ENCODE peak calls at places on chromosomes 1 and 21, in nine cellular contexts. One of them, this sample, is unnamed.

GRCh38 chr21:31161157-31161556 is 122.9 kb upstream of the KRTAP19-8 start:
- DNase-seq in K562: no peak
- DNase-seq in Peyer's patch: no peak
- DNase-seq in brain microvascular endothelial cell: no peak
- DNase-seq in BE2C: peak; percentile 37
- DNase-seq in heart left ventricle: no peak
- DNase-seq in psoas muscle: no peak
- DNase-seq in kidney: no peak
- DNase-seq in PC-9: no peak
- DNase-seq in this sample: no peak

GRCh38 chr21:35048706-35049617 is at the start of gene RUNX1:
- DNase-seq in brain microvascular endothelial cell: peak; percentile 67
- DNase-seq in Peyer's patch: peak; percentile 78
- DNase-seq in psoas muscle: peak; percentile 32
- DNase-seq in BE2C: no peak
- DNase-seq in PC-9: peak; percentile 85
- DNase-seq in K562: peak; percentile 62
- DNase-seq in kidney: no peak
- DNase-seq in heart left ventricle: peak; percentile 45
- DNase-seq in this sample: peak; percentile 82

GRCh38 chr1:145983959-145984830 is 12.2 kb downstream of the TXNIP start:
- DNase-seq in heart left ventricle: no peak
- DNase-seq in Peyer's patch: peak; percentile 79
- DNase-seq in K562: no peak
- DNase-seq in kidney: no peak
- DNase-seq in BE2C: no peak
- DNase-seq in psoas muscle: no peak
- DNase-seq in brain microvascular endothelial cell: no peak
- DNase-seq in PC-9: no peak
- DNase-seq in this sample: peak; percentile 24

GRCh38 chr1:207058252-207058651 is 5.2 kb downstream of the PFKFB2 start:
- DNase-seq in heart left ventricle: no peak
- DNase-seq in psoas muscle: no peak
- DNase-seq in Peyer's patch: no peak
- DNase-seq in brain microvascular endothelial cell: no peak
- DNase-seq in BE2C: no peak
- DNase-seq in K562: no peak
- DNase-seq in PC-9: no peak
- DNase-seq in kidney: no peak
- DNase-seq in this sample: no peak

GRCh38 chr1:152497273-152497672 is 13.3 kb upstream of the LCE5A start:
- DNase-seq in kidney: no peak
- DNase-seq in BE2C: no peak
- DNase-seq in brain microvascular endothelial cell: no peak
- DNase-seq in PC-9: no peak
- DNase-seq in heart left ventricle: no peak
- DNase-seq in psoas muscle: no peak
- DNase-seq in Peyer's patch: no peak
- DNase-seq in K562: peak; percentile 18
- DNase-seq in this sample: no peak

GRCh38 chr21:37060296-37060695 is 12.6 kb downstream of the PIGP start:
- DNase-seq in heart left ventricle: peak; percentile 57
- DNase-seq in Peyer's patch: no peak
- DNase-seq in brain microvascular endothelial cell: peak; percentile 98
- DNase-seq in K562: no peak
- DNase-seq in psoas muscle: peak; percentile 36
- DNase-seq in BE2C: peak; percentile 45
- DNase-seq in kidney: no peak
- DNase-seq in PC-9: peak; percentile 84
- DNase-seq in this sample: no peak

GRCh38 chr21:42757826-42758655 is 104.6 kb downstream of the PDE9A start:
- DNase-seq in BE2C: no peak
- DNase-seq in kidney: peak; percentile 72
- DNase-seq in heart left ventricle: peak; percentile 11
- DNase-seq in PC-9: no peak
- DNase-seq in K562: no peak
- DNase-seq in brain microvascular endothelial cell: no peak
- DNase-seq in psoas muscle: no peak
- DNase-seq in Peyer's patch: no peak
- DNase-seq in this sample: no peak

GRCh38 chr1:45196863-45197262 is 9.5 kb downstream of the ZSWIM5 start:
- DNase-seq in brain microvascular endothelial cell: no peak
- DNase-seq in heart left ventricle: no peak
- DNase-seq in BE2C: no peak
- DNase-seq in K562: no peak
- DNase-seq in psoas muscle: no peak
- DNase-seq in kidney: no peak
- DNase-seq in Peyer's patch: no peak
- DNase-seq in PC-9: peak; percentile 37
- DNase-seq in this sample: no peak

GRCh38 chr1:39933956-39934941 is 20.7 kb upstream of the MFSD2A start:
- DNase-seq in kidney: peak; percentile 91
- DNase-seq in heart left ventricle: peak; percentile 79
- DNase-seq in psoas muscle: peak; percentile 81
- DNase-seq in BE2C: no peak
- DNase-seq in K562: no peak
- DNase-seq in Peyer's patch: peak; percentile 21
- DNase-seq in PC-9: peak; percentile 78
- DNase-seq in brain microvascular endothelial cell: peak; percentile 68
- DNase-seq in this sample: peak; percentile 87

GRCh38 chr1:179091691-179092165 is 9.9 kb downstream of the TOR3A start:
- DNase-seq in Peyer's patch: no peak
- DNase-seq in kidney: peak; percentile 79
- DNase-seq in heart left ventricle: peak; percentile 86
- DNase-seq in psoas muscle: peak; percentile 84
- DNase-seq in brain microvascular endothelial cell: no peak
- DNase-seq in PC-9: no peak
- DNase-seq in BE2C: no peak
- DNase-seq in K562: no peak
- DNase-seq in this sample: no peak

GRCh38 chr1:150017206-150017750 is 6.8 kb upstream of the OTUD7B start:
- DNase-seq in Peyer's patch: no peak
- DNase-seq in K562: no peak
- DNase-seq in heart left ventricle: no peak
- DNase-seq in brain microvascular endothelial cell: no peak
- DNase-seq in BE2C: no peak
- DNase-seq in PC-9: peak; percentile 98
- DNase-seq in kidney: no peak
- DNase-seq in psoas muscle: no peak
- DNase-seq in this sample: no peak

GRCh38 chr1:186271032-186271431 is 104.0 kb downstream of the TPR start:
- DNase-seq in K562: no peak
- DNase-seq in BE2C: no peak
- DNase-seq in psoas muscle: no peak
- DNase-seq in Peyer's patch: no peak
- DNase-seq in brain microvascular endothelial cell: no peak
- DNase-seq in PC-9: no peak
- DNase-seq in heart left ventricle: no peak
- DNase-seq in kidney: no peak
- DNase-seq in this sample: no peak

GRCh38 chr1:109361114-109361513 is 36.6 kb downstream of the SORT1 start:
- DNase-seq in PC-9: no peak
- DNase-seq in Peyer's patch: no peak
- DNase-seq in psoas muscle: no peak
- DNase-seq in brain microvascular endothelial cell: no peak
- DNase-seq in kidney: no peak
- DNase-seq in K562: no peak
- DNase-seq in BE2C: no peak
- DNase-seq in heart left ventricle: no peak
- DNase-seq in this sample: no peak

GRCh38 chr21:24727803-24728425 is 879.4 kb downstream of the MRPL39 start:
- DNase-seq in heart left ventricle: no peak
- DNase-seq in BE2C: no peak
- DNase-seq in PC-9: no peak
- DNase-seq in brain microvascular endothelial cell: no peak
- DNase-seq in K562: no peak
- DNase-seq in psoas muscle: no peak
- DNase-seq in kidney: no peak
- DNase-seq in Peyer's patch: no peak
- DNase-seq in this sample: no peak

GRCh38 chr1:234486858-234487830 is 8.2 kb upstream of the TARBP1 start:
- DNase-seq in brain microvascular endothelial cell: peak; percentile 66
- DNase-seq in Peyer's patch: no peak
- DNase-seq in heart left ventricle: no peak
- DNase-seq in kidney: no peak
- DNase-seq in K562: peak; percentile 45
- DNase-seq in BE2C: peak; percentile 34
- DNase-seq in PC-9: peak; percentile 73
- DNase-seq in psoas muscle: no peak
- DNase-seq in this sample: no peak

GRCh38 chr1:84000954-84001495 is 2.1 kb upstream of the TTLL7 start:
- DNase-seq in PC-9: no peak
- DNase-seq in K562: no peak
- DNase-seq in brain microvascular endothelial cell: no peak
- DNase-seq in kidney: no peak
- DNase-seq in heart left ventricle: no peak
- DNase-seq in psoas muscle: no peak
- DNase-seq in Peyer's patch: no peak
- DNase-seq in BE2C: no peak
- DNase-seq in this sample: no peak

DNA sequence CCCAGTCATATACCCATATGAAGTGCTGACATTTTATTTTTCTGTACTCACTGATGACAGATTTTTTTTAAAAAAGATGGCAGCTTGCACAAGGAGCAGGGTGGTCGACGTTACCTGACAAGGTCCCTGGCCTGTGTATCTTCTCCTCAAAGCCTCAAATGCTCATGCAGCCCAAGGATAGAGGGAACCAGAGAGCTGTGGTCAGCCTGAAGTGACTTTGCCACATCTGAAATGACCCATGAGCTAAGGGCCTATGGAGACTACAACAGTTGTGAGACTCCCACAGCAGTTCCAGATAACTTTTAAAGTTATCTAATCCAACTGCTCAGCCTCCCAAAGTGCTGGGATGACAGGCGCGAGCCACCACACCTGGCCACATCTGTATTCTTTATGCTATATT is 131.1 kb downstream of the GLUL start:
- DNase-seq in brain microvascular endothelial cell: no peak
- DNase-seq in psoas muscle: no peak
- DNase-seq in kidney: no peak
- DNase-seq in K562: peak; percentile 30
- DNase-seq in heart left ventricle: no peak
- DNase-seq in BE2C: no peak
- DNase-seq in PC-9: no peak
- DNase-seq in Peyer's patch: no peak
- DNase-seq in this sample: no peak
- TF ChIP-seq CTCF in brain microvascular endothelial cell: no peak
- TF ChIP-seq CTCF in psoas muscle: no peak
- TF ChIP-seq CTCF in kidney: no peak
- TF ChIP-seq CTCF in K562: no peak
- TF ChIP-seq CTCF in heart left ventricle: no peak
- TF ChIP-seq CTCF in BE2C: no peak
- TF ChIP-seq CTCF in PC-9: no peak
- TF ChIP-seq CTCF in Peyer's patch: no peak
- TF ChIP-seq CTCF in this sample: no peak

GRCh38 chr1:6622396-6623152 is 2.1 kb upstream of the THAP3 start:
- DNase-seq in Peyer's patch: no peak
- DNase-seq in heart left ventricle: no peak
- DNase-seq in PC-9: no peak
- DNase-seq in kidney: no peak
- DNase-seq in psoas muscle: no peak
- DNase-seq in BE2C: no peak
- DNase-seq in K562: no peak
- DNase-seq in brain microvascular endothelial cell: no peak
- DNase-seq in this sample: no peak

GRCh38 chr1:6625579-6626149 is 996 bp downstream of the THAP3 start:
- DNase-seq in psoas muscle: no peak
- DNase-seq in heart left ventricle: no peak
- DNase-seq in brain microvascular endothelial cell: peak; percentile 41
- DNase-seq in Peyer's patch: no peak
- DNase-seq in K562: no peak
- DNase-seq in BE2C: no peak
- DNase-seq in kidney: no peak
- DNase-seq in PC-9: no peak
- DNase-seq in this sample: no peak

GRCh38 chr1:6624712-6625578 is at the start of gene THAP3:
- DNase-seq in psoas muscle: peak; percentile 90
- DNase-seq in PC-9: peak; percentile 75
- DNase-seq in kidney: peak; percentile 96
- DNase-seq in brain microvascular endothelial cell: peak; percentile 61
- DNase-seq in BE2C: peak; percentile 84
- DNase-seq in Peyer's patch: peak; percentile 87
- DNase-seq in K562: peak; percentile 96
- DNase-seq in heart left ventricle: peak; percentile 92
- DNase-seq in this sample: peak; percentile 91

GRCh38 chr1:6621429-6622391 is 3.0 kb upstream of the THAP3 start:
- DNase-seq in PC-9: no peak
- DNase-seq in kidney: no peak
- DNase-seq in heart left ventricle: no peak
- DNase-seq in psoas muscle: no peak
- DNase-seq in brain microvascular endothelial cell: no peak
- DNase-seq in K562: no peak
- DNase-seq in Peyer's patch: no peak
- DNase-seq in BE2C: no peak
- DNase-seq in this sample: no peak

GRCh38 chr1:6623269-6623965 is 1.3 kb upstream of the THAP3 start:
- DNase-seq in K562: no peak
- DNase-seq in brain microvascular endothelial cell: no peak
- DNase-seq in heart left ventricle: no peak
- DNase-seq in BE2C: no peak
- DNase-seq in psoas muscle: no peak
- DNase-seq in PC-9: no peak
- DNase-seq in kidney: no peak
- DNase-seq in Peyer's patch: no peak
- DNase-seq in this sample: no peak
- H3K36me3 ChIP-seq in K562: peaks cover 80% of the 10 kb centered on the region
- H3K36me3 ChIP-seq in brain microvascular endothelial cell: peaks cover 38% of the 10 kb centered on the region
- H3K36me3 ChIP-seq in heart left ventricle: peaks cover 3% of the 10 kb centered on the region
- H3K36me3 ChIP-seq in BE2C: peaks cover 3% of the 10 kb centered on the region
- H3K36me3 ChIP-seq in psoas muscle: no peaks in the 10 kb centered on the region
- H3K36me3 ChIP-seq in PC-9: no peaks in the 10 kb centered on the region
- H3K36me3 ChIP-seq in kidney: peaks cover 28% of the 10 kb centered on the region
- H3K36me3 ChIP-seq in Peyer's patch: no peaks in the 10 kb centered on the region
- H3K36me3 ChIP-seq in this sample: peaks cover 47% of the 10 kb centered on the region

DNA sequence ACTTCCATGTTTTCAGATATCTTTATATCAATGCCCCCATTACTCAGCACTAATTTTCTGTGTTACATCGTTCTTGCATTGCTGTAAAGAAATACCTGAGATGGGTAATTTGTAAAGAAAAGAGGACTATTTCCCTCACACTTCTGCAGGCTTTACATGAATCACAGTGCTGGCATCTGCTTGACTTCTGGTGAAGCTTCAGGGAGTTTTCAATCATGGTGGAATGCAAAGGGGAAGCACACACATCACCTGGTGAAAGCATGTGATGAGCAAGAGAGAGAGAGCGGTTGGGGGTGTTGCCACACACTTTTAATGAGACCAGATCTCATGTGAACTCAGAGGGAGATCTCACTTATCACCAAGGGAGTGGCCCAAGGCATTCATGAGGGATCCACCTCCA is 14.9 kb upstream of the APP start:
- DNase-seq in PC-9: no peak
- DNase-seq in heart left ventricle: no peak
- DNase-seq in kidney: no peak
- DNase-seq in psoas muscle: no peak
- DNase-seq in BE2C: no peak
- DNase-seq in K562: no peak
- DNase-seq in brain microvascular endothelial cell: no peak
- DNase-seq in Peyer's patch: no peak
- DNase-seq in this sample: no peak
- TF ChIP-seq CTCF in PC-9: no peak
- TF ChIP-seq CTCF in heart left ventricle: no peak
- TF ChIP-seq CTCF in kidney: no peak
- TF ChIP-seq CTCF in psoas muscle: no peak
- TF ChIP-seq CTCF in BE2C: no peak
- TF ChIP-seq CTCF in K562: no peak
- TF ChIP-seq CTCF in brain microvascular endothelial cell: no peak
- TF ChIP-seq CTCF in Peyer's patch: no peak
- TF ChIP-seq CTCF in this sample: no peak

GRCh38 chr1:103538226-103538625 is 12.7 kb downstream of the RNPC3 start:
- DNase-seq in heart left ventricle: no peak
- DNase-seq in BE2C: no peak
- DNase-seq in K562: no peak
- DNase-seq in kidney: no peak
- DNase-seq in psoas muscle: no peak
- DNase-seq in PC-9: no peak
- DNase-seq in Peyer's patch: no peak
- DNase-seq in brain microvascular endothelial cell: no peak
- DNase-seq in this sample: no peak
- H3K36me3 ChIP-seq in heart left ventricle: no peaks in the 10 kb centered on the region
- H3K36me3 ChIP-seq in BE2C: peaks cover 75% of the 10 kb centered on the region
- H3K36me3 ChIP-seq in K562: peaks cover 83% of the 10 kb centered on the region
- H3K36me3 ChIP-seq in kidney: peaks cover 52% of the 10 kb centered on the region
- H3K36me3 ChIP-seq in psoas muscle: peaks cover 11% of the 10 kb centered on the region
- H3K36me3 ChIP-seq in PC-9: peaks cover 79% of the 10 kb centered on the region
- H3K36me3 ChIP-seq in Peyer's patch: no peaks in the 10 kb centered on the region
- H3K36me3 ChIP-seq in brain microvascular endothelial cell: peaks cover 23% of the 10 kb centered on the region
- H3K36me3 ChIP-seq in this sample: peaks cover 54% of the 10 kb centered on the region

This sample was measured in ascending aorta.